ENCODE peak calls at places on chromosome 3, in four cellular contexts. W is substantia nigra; Q is stimulated activated naive CD8-positive, alpha-beta T cell treated with anti-CD3 and anti-CD28 coated beads, Interleukin-15, Interleukin-2, amounts not matched to agents 100 U/mL and 50 U/mL, for 24 hours; F is NCI-H1436. L is an unnamed sample.

GRCh38 chr3:102745881-102746280 is 311.1 kb downstream of the ZPLD1 start:
- DNase-seq in W (no peak), Q (no peak), F (no peak), L (no peak)

GRCh38 chr3:46094506-46094905 is 67.2 kb upstream of the XCR1 start:
- DNase-seq in W (no peak), Q (no peak), F (no peak), L (no peak)

GRCh38 chr3:52153389-52154096 is 680 bp downstream of the POC1A start:
- DNase-seq in W (no peak), Q (peak), F (peak), L (peak)

GRCh38 chr3:159200176-159200575 is 398.3 kb downstream of the MFSD1 start:
- DNase-seq in W (no peak), Q (no peak), F (no peak), L (no peak)

GRCh38 chr3:42683875-42684593 is 1.3 kb upstream of the KLHL40 start:
- DNase-seq in W (no peak), Q (peak), F (no peak), L (peak)

GRCh38 chr3:39208463-39209055 is 16.2 kb upstream of the XIRP1 start:
- DNase-seq in W (no peak), Q (peak), F (no peak), L (no peak)

GRCh38 chr3:127712881-127713771 is 40.4 kb downstream of the ABTB1 start:
- DNase-seq in W (no peak), Q (no peak), F (no peak), L (no peak)

GRCh38 chr3:5282703-5283102 is 95.2 kb downstream of the EDEM1 start:
- DNase-seq in W (no peak), Q (no peak), F (no peak), L (no peak)

GRCh38 chr3:170360476-170360875 is 3.0 kb downstream of the SKIL start:
- DNase-seq in W (no peak), Q (no peak), F (no peak), L (no peak)

GRCh38 chr3:114115151-114115550 is 58.6 kb downstream of the QTRT2 start:
- DNase-seq in W (no peak), Q (no peak), F (no peak), L (no peak)

GRCh38 chr3:100057716-100058575 is 56.4 kb downstream of the FILIP1L start:
- DNase-seq in W (no peak), Q (no peak), F (no peak), L (no peak)

GRCh38 chr3:18712713-18713575 is 287.8 kb upstream of the SATB1 start:
- DNase-seq in W (no peak), Q (peak), F (no peak), L (peak)

GRCh38 chr3:39910135-39910534 is 100.7 kb downstream of the MYRIP start:
- DNase-seq in W (no peak), Q (no peak), F (no peak), L (no peak)

GRCh38 chr3:102529452-102529851 is 94.6 kb downstream of the ZPLD1 start:
- DNase-seq in W (no peak), Q (no peak), F (peak), L (no peak)

GRCh38 chr3:179927191-179927590 is 109.5 kb downstream of the PEX5L start:
- DNase-seq in W (no peak), Q (no peak), F (no peak), L (no peak)

GRCh38 chr3:196246612-196247308 is 30.4 kb downstream of the SLC51A start:
- DNase-seq in W (no peak), Q (no peak), F (no peak), L (peak)

GRCh38 chr3:147977001-147977400 is 567.8 kb downstream of the ZIC1 start:
- DNase-seq in W (no peak), Q (no peak), F (no peak), L (no peak)

GRCh38 chr3:72816843-72817485 is 31.3 kb downstream of the SHQ1 start:
- DNase-seq in W (no peak), Q (peak), F (no peak), L (no peak)

GRCh38 chr3:160668454-160668853 is 8.5 kb upstream of the ARL14 start:
- DNase-seq in W (no peak), Q (no peak), F (no peak), L (no peak)

GRCh38 chr3:11567516-11568467 is 75.9 kb downstream of the VGLL4 start:
- DNase-seq in W (no peak), Q (no peak), F (no peak), L (peak)

GRCh38 chr3:45604066-45604465 is 9.5 kb downstream of the LIMD1 start:
- DNase-seq in W (no peak), Q (no peak), F (no peak), L (no peak)

GRCh38 chr3:32472716-32473115 is 29.9 kb downstream of the CMTM6 start:
- DNase-seq in W (no peak), Q (no peak), F (no peak), L (no peak)

GRCh38 chr3:59192473-59192872 is 142.6 kb upstream of the CFAP20DC start:
- DNase-seq in W (no peak), Q (no peak), F (no peak), L (no peak)

GRCh38 chr3:197420566-197420965 is 122.2 kb upstream of the DLG1 start:
- DNase-seq in W (no peak), Q (no peak), F (no peak), L (no peak)

GRCh38 chr3:188752850-188753249 is 418.9 kb upstream of the TPRG1 start:
- DNase-seq in W (no peak), Q (no peak), F (no peak), L (peak)

GRCh38 chr3:178003756-178004155 is 532.5 kb upstream of the KCNMB2 start:
- DNase-seq in W (no peak), Q (no peak), F (no peak), L (no peak)

GRCh38 chr3:126849768-126850167 is 133.1 kb upstream of the PLXNA1 start:
- DNase-seq in W (no peak), Q (no peak), F (no peak), L (no peak)

GRCh38 chr3:154792828-154793227 is 287.3 kb upstream of the MME start:
- DNase-seq in W (no peak), Q (no peak), F (no peak), L (no peak)

GRCh38 chr3:183626877-183627594 is 8.4 kb upstream of the KLHL24 start:
- DNase-seq in W (no peak), Q (no peak), F (no peak), L (no peak)

GRCh38 chr3:11002456-11002855 is 9.9 kb downstream of the SLC6A1 start:
- DNase-seq in W (no peak), Q (no peak), F (no peak), L (no peak)

GRCh38 chr3:67648701-67649100 is 5.7 kb downstream of the SUCLG2 start:
- DNase-seq in W (no peak), Q (no peak), F (no peak), L (no peak)

GRCh38 chr3:22117751-22118346 is 366.8 kb upstream of the ZNF385D start:
- DNase-seq in W (no peak), Q (no peak), F (no peak), L (no peak)

GRCh38 chr3:186193534-186194450 is 84.9 kb upstream of the ETV5 start:
- DNase-seq in W (no peak), Q (peak), F (no peak), L (no peak)

GRCh38 chr3:11434017-11434526 is 161.9 kb downstream of the ATG7 start:
- DNase-seq in W (no peak), Q (no peak), F (no peak), L (no peak)

GRCh38 chr3:148513066-148513671 is 184.5 kb upstream of the AGTR1 start:
- DNase-seq in W (no peak), Q (no peak), F (no peak), L (no peak)

L was measured in activated T-cell treated with anti-CD3 and anti-CD28 coated beads, Interleukin-2, amount 50 U/mL, for 48 hours.